ENCODE peak calls at places on chromosomes 2 and 18, in ten cellular contexts. U is CD8-positive, alpha-beta T cell; A is mesothelial cell of epicardium; R is fibroblast of the aortic adventitia; E is nephron progenitor cell; C is AG04450; I is mammary epithelial cell; Z is brain microvascular endothelial cell; M is dorsolateral prefrontal cortex; X is epithelial cell of esophagus. K is an unnamed sample.

GRCh38 chr2:26767129-26767528 is 3.0 kb downstream of the SLC35F6 start:
- DNase-seq in X (no peak), I (no peak), R (no peak), E (no peak), C (no peak), M (no peak), A (no peak), U (no peak), Z (no peak), K (no peak)

GRCh38 chr2:140624188-140624587 is 1506.6 kb downstream of the LRP1B start:
- DNase-seq in A (no peak), X (peak), R (no peak), E (no peak), C (no peak), I (no peak), M (no peak), Z (no peak), U (no peak), K (no peak)

GRCh38 chr2:101958071-101958470 is 33.7 kb upstream of the IL1R2 start:
- DNase-seq in I (peak), U (no peak), Z (no peak), E (no peak), X (peak), R (peak), M (no peak), C (no peak), A (no peak), K (no peak)

GRCh38 chr2:229206548-229206947 is 64.5 kb downstream of the PID1 start:
- DNase-seq in A (no peak), Z (no peak), R (no peak), C (no peak), E (no peak), M (no peak), U (no peak), X (no peak), I (no peak), K (no peak)

GRCh38 chr18:60090170-60090569 is 190.4 kb downstream of the PMAIP1 start:
- DNase-seq in U (no peak), X (peak), A (no peak), R (no peak), I (no peak), Z (no peak), C (no peak), E (no peak), M (no peak), K (no peak)

GRCh38 chr2:40256649-40257048 is 195.2 kb downstream of the SLC8A1 start:
- DNase-seq in X (peak), I (peak), E (no peak), U (no peak), C (no peak), Z (no peak), M (no peak), A (no peak), R (no peak), K (no peak)

GRCh38 chr18:12861637-12862036 is 22.4 kb downstream of the PTPN2 start:
- DNase-seq in R (no peak), Z (no peak), A (no peak), U (no peak), M (no peak), E (no peak), C (no peak), I (no peak), X (no peak), K (no peak)

GRCh38 chr18:78857252-78858150 is 122.1 kb upstream of the SALL3 start:
- DNase-seq in E (no peak), Z (no peak), I (no peak), U (no peak), M (no peak), R (no peak), A (no peak), C (no peak), X (no peak), K (no peak)

GRCh38 chr2:64454316-64455030 is 511 bp downstream of the LGALSL start:
- DNase-seq in Z (no peak), U (peak), E (peak), A (peak), C (no peak), R (peak), M (peak), I (peak), X (peak), K (peak)

GRCh38 chr2:100818003-100818605 is 1.8 kb upstream of the NPAS2 start:
- DNase-seq in R (peak), A (no peak), X (peak), I (peak), E (no peak), M (no peak), Z (peak), U (no peak), C (no peak), K (no peak)

GRCh38 chr2:218063541-218064295 is 5.3 kb upstream of the RUFY4 start:
- DNase-seq in U (no peak), E (no peak), X (no peak), A (no peak), Z (no peak), C (no peak), M (no peak), R (no peak), I (no peak), K (no peak)

GRCh38 chr18:74725690-74726089 is 128.0 kb downstream of the ZNF407 start:
- DNase-seq in M (no peak), I (no peak), Z (no peak), A (no peak), X (no peak), E (no peak), C (no peak), R (no peak), U (no peak), K (no peak)

GRCh38 chr2:109447251-109447661 is 166.5 kb downstream of the SEPTIN10 start:
- DNase-seq in Z (peak), E (no peak), I (no peak), X (no peak), A (no peak), C (peak), R (peak), U (no peak), M (peak), K (no peak)

GRCh38 chr2:196979976-196980375 is 53.5 kb upstream of the PGAP1 start:
- DNase-seq in C (no peak), M (no peak), U (no peak), I (no peak), E (no peak), Z (no peak), R (no peak), A (no peak), X (no peak), K (no peak)

GRCh38 chr2:17000083-17000482 is 334.4 kb upstream of the CYRIA start:
- DNase-seq in C (no peak), U (no peak), M (no peak), X (no peak), R (no peak), E (no peak), A (no peak), Z (no peak), I (no peak), K (no peak)

GRCh38 chr2:100196786-100197494 is 54.5 kb upstream of the AFF3 start:
- DNase-seq in X (no peak), C (no peak), A (no peak), M (no peak), I (no peak), E (no peak), Z (no peak), U (no peak), R (peak), K (no peak)

GRCh38 chr18:48928787-48929186 is 22.0 kb downstream of the SMAD7 start:
- DNase-seq in R (peak), C (no peak), Z (no peak), A (no peak), M (no peak), U (peak), I (peak), E (no peak), X (peak), K (no peak)

GRCh38 chr2:237685408-237685807 is 58.0 kb downstream of the LRRFIP1 start:
- DNase-seq in E (no peak), Z (no peak), A (no peak), M (no peak), U (no peak), I (no peak), X (peak), C (no peak), R (peak), K (no peak)
- TF ChIP-seq CTCF in E (no peak), Z (peak), A (no peak), M (no peak), U (no peak), I (peak), X (peak), C (peak), R (peak), K (peak)

GRCh38 chr18:73150199-73150598 is 282.4 kb upstream of the NETO1 start:
- DNase-seq in Z (no peak), E (no peak), U (no peak), X (no peak), A (no peak), M (no peak), R (no peak), I (no peak), C (no peak), K (no peak)
- TF ChIP-seq CTCF in Z (no peak), E (no peak), U (no peak), X (no peak), A (no peak), M (no peak), R (no peak), I (no peak), C (peak), K (no peak)

GRCh38 chr18:28771849-28772248 is 594.9 kb upstream of the CDH2 start:
- DNase-seq in A (no peak), M (no peak), X (no peak), Z (no peak), I (no peak), E (no peak), C (no peak), U (no peak), R (peak), K (no peak)
- TF ChIP-seq CTCF in A (no peak), M (no peak), X (no peak), Z (no peak), I (no peak), E (no peak), C (no peak), U (no peak), R (no peak), K (no peak)

GRCh38 chr2:237482485-237482884 is 4.6 kb upstream of the MLPH start:
- DNase-seq in A (no peak), R (peak), Z (no peak), M (no peak), C (no peak), U (no peak), X (peak), E (no peak), I (no peak), K (peak)

GRCh38 chr2:237480988-237481387 is 6.1 kb upstream of the MLPH start:
- DNase-seq in E (no peak), X (no peak), I (no peak), A (no peak), M (no peak), R (no peak), U (no peak), C (no peak), Z (no peak), K (no peak)

GRCh38 chr2:237485844-237486243 is 1.2 kb upstream of the MLPH start:
- DNase-seq in M (no peak), R (no peak), C (no peak), I (no peak), U (no peak), X (no peak), Z (no peak), E (no peak), A (no peak), K (no peak)

GRCh38 chr2:237485304-237485703 is 1.7 kb upstream of the MLPH start:
- DNase-seq in E (no peak), I (no peak), A (no peak), C (no peak), X (no peak), U (no peak), R (no peak), M (no peak), Z (no peak), K (no peak)

DNA sequence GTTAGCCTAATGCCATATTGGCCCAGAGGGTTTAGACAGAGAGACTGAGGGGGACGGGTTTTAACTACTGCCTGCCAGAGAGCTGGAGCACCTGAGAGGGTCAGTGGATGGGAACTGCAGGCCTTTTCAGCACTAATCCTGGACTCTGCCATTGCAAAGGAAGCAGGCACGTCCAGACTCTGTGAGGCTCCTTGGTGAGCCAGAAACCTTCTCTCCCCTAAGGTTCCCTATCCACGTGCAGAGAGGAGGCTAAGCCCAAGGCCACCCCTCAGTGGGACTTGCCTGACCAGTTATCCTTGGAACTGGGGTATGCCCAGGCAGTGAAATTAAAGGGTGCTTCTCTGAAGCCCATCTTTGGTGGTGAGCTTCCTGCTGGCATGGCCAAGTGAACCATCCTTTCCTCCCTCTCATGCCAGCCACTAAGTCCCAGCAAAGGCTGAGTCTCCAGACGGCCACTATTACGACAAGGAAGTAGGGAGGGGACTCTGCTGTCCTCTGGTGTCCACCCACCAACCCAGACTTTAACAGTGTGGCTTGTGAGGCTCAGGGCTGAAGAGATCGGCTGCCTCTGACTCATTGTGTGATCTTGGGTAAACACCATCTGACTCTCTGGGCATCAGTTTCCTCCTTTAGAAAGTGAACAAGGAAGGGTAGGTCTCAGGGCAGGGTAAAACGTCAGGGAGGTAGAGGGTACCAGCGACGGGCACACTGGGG is 3.9 kb upstream of the MLPH start:
- DNase-seq in E (no peak), M (no peak), X (peak), R (peak), I (peak), U (no peak), C (peak), A (no peak), Z (peak), K (peak)
- TF ChIP-seq CTCF in E (peak), M (no peak), X (peak), R (peak), I (no peak), U (no peak), C (peak), A (no peak), Z (peak), K (peak)

DNA sequence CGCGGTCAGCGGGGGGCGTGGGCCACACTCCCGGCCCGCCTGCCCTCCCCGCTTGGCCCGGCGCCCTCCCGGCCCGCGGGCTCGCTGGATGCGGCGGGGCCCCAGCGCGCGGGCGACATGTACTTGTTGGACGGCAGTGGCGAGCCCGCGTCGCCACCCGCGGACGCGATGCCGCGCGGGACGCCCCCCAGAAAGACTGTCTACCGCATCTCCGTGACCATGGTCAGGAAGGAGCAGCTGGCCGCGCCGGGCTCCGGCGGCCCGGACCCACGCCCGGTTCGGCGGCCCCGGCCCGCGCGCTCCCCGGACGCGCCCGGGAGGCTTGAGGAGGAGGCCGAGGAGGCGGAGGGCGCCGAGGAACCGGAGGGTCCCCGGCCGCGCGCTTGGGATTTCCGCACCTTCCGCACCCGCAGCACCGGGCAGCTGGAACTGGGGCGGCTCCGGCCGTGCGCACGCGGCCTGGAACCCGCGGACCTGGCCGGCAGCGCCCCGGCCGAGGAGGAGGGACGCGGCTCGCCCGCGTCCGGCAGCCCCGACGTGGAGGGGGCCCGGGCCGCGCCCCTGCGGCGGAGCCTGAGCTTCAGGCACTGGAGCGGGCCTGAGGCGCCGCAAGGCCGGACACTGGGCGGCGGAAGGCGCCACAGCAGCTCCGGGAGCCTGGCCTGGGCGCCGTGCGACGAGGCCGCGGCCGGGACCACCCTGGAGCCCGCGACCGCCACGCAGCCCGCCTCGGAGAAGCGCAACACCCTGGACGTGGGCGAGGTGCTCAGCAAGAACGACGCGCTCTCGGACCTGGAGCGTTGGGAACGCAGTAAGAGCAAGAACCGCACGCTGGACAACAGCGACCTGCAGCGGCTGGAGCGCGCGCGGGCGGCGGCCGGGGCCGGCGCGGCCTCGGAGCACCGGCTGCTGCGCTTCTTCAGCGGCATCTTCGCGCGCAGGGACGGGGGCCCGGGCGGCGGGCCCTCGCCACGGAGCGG is 176.4 kb downstream of the AGAP1 start:
- DNase-seq in R (peak), C (peak), I (peak), X (peak), Z (peak), A (no peak), U (no peak), M (peak), E (peak), K (peak)
- TF ChIP-seq CTCF in R (peak), C (peak), I (peak), X (peak), Z (peak), A (no peak), U (no peak), M (peak), E (peak), K (peak)

GRCh38 chr2:169690958-169691357 is 3.2 kb downstream of the CFAP210 start:
- DNase-seq in Z (no peak), M (no peak), R (no peak), X (no peak), U (no peak), E (no peak), C (no peak), A (no peak), I (no peak), K (no peak)

GRCh38 chr2:169696381-169696780 is 2.1 kb downstream of the PHOSPHO2 start:
- DNase-seq in U (no peak), R (no peak), Z (no peak), E (no peak), I (no peak), M (no peak), A (no peak), X (no peak), C (no peak), K (no peak)

GRCh38 chr2:169694113-169694893 is at the start of the genes CFAP210 and PHOSPHO2:
- DNase-seq in X (peak), Z (peak), I (peak), E (peak), U (peak), A (peak), M (peak), C (peak), R (peak), K (peak)

GRCh38 chr2:169694894-169695260 is 608 bp downstream of the PHOSPHO2 start:
- DNase-seq in A (no peak), E (no peak), X (no peak), R (no peak), U (no peak), M (no peak), C (no peak), I (no peak), Z (no peak), K (no peak)

GRCh38 chr2:169693344-169693743 is 861 bp downstream of the CFAP210 start:
- DNase-seq in U (no peak), M (no peak), E (no peak), A (no peak), X (no peak), I (no peak), Z (no peak), R (no peak), C (no peak), K (no peak)
- TF ChIP-seq CTCF in U (no peak), M (peak), E (no peak), A (no peak), X (no peak), I (no peak), Z (peak), R (no peak), C (no peak), K (no peak)

GRCh38 chr18:76274470-76275289 is 220.4 kb downstream of the ZNF516 start:
- DNase-seq in E (peak), A (no peak), Z (no peak), I (no peak), X (no peak), M (peak), U (no peak), C (no peak), R (no peak), K (no peak)
- TF ChIP-seq CTCF in E (peak), A (no peak), Z (peak), I (peak), X (peak), M (peak), U (no peak), C (no peak), R (no peak), K (peak)

GRCh38 chr2:226643550-226644275 is 155.9 kb downstream of the IRS1 start:
- DNase-seq in Z (no peak), I (no peak), E (peak), A (no peak), U (no peak), C (no peak), M (no peak), R (no peak), X (no peak), K (no peak)
- TF ChIP-seq CTCF in Z (no peak), I (no peak), E (no peak), A (no peak), U (no peak), C (no peak), M (no peak), R (no peak), X (no peak), K (no peak)

GRCh38 chr18:70555046-70555445 is 266.2 kb downstream of the SOCS6 start:
- DNase-seq in I (no peak), A (no peak), R (no peak), M (no peak), U (no peak), E (no peak), Z (no peak), X (peak), C (no peak), K (no peak)

GRCh38 chr18:70553961-70554325 is 265.1 kb downstream of the SOCS6 start:
- DNase-seq in A (no peak), E (no peak), C (no peak), I (no peak), M (peak), Z (no peak), X (no peak), U (no peak), R (no peak), K (no peak)

GRCh38 chr18:70558371-70558770 is 269.5 kb downstream of the SOCS6 start:
- DNase-seq in I (no peak), Z (no peak), A (no peak), E (no peak), M (no peak), X (no peak), U (no peak), C (no peak), R (no peak), K (no peak)

DNA sequence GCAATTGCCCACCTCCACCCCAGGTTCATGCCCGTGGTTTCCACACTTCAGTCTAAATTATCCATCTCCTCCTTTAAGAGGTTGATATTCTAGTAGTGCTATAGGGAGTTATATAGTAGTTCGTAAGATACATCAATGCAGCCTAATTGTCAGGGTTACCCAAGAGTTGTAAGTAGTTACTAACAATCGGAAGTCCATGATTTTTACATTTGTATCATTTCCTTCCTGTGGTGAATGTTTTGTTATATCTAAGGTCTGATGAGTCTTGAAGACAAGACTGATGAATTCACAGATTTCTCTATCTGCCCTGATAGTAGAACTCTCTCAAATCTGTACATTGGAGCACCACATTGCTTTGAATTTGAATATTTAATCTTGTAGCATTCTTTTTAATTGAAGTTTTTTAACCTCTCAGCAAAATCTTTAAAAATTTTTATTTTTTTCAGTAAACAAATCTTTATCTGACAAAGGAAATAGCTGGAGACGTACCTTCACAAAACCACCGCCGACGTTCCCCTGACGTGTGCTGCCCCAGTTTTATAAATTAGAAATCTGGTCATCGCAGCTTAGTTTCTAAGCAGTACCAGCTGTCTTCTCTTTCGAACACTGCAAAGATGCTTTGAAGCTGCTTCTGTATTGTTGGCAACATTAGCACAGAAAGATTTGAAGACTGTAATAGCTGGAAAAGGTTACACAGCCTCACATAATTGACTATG is 264.6 kb downstream of the SOCS6 start:
- DNase-seq in M (peak), R (no peak), Z (no peak), C (no peak), X (no peak), U (no peak), E (no peak), A (no peak), I (no peak), K (no peak)
- TF ChIP-seq CTCF in M (no peak), R (no peak), Z (no peak), C (no peak), X (no peak), U (no peak), E (no peak), A (no peak), I (no peak), K (no peak)